ENCODE peak calls at places on chromosome 13, in four cellular contexts. One of them, this sample, is unnamed.

GRCh38 chr13:75139291-75139690 is 342.7 kb downstream of the TBC1D4 start:
- DNase-seq in retinal pigment epithelial cell: no peak
- DNase-seq in right lobe of liver: no peak
- DNase-seq in kidney: no peak
- DNase-seq in this sample: no peak

GRCh38 chr13:109010912-109011311 is 381.5 kb downstream of the MYO16 start:
- DNase-seq in right lobe of liver: no peak
- DNase-seq in kidney: no peak
- DNase-seq in retinal pigment epithelial cell: no peak
- DNase-seq in this sample: no peak

GRCh38 chr13:60627071-60627686 is 230.2 kb downstream of the TDRD3 start:
- DNase-seq in kidney: no peak
- DNase-seq in right lobe of liver: no peak
- DNase-seq in retinal pigment epithelial cell: peak
- DNase-seq in this sample: no peak

GRCh38 chr13:114248011-114248410 is 13.3 kb downstream of the CDC16 start:
- DNase-seq in right lobe of liver: no peak
- DNase-seq in retinal pigment epithelial cell: no peak
- DNase-seq in kidney: no peak
- DNase-seq in this sample: no peak

GRCh38 chr13:112441226-112441625 is 65.1 kb downstream of the SPACA7 start:
- DNase-seq in kidney: peak
- DNase-seq in right lobe of liver: no peak
- DNase-seq in retinal pigment epithelial cell: no peak
- DNase-seq in this sample: peak

GRCh38 chr13:33832872-33833271 is 14.9 kb downstream of the RFC3 start:
- DNase-seq in kidney: no peak
- DNase-seq in right lobe of liver: no peak
- DNase-seq in retinal pigment epithelial cell: no peak
- DNase-seq in this sample: no peak

GRCh38 chr13:74134777-74135305 is 637 bp upstream of the KLF12 start:
- DNase-seq in right lobe of liver: peak
- DNase-seq in retinal pigment epithelial cell: no peak
- DNase-seq in kidney: peak
- DNase-seq in this sample: no peak

GRCh38 chr13:92843549-92843948 is 383.1 kb upstream of the GPC6 start:
- DNase-seq in right lobe of liver: no peak
- DNase-seq in retinal pigment epithelial cell: no peak
- DNase-seq in kidney: no peak
- DNase-seq in this sample: no peak

GRCh38 chr13:98466634-98467236 is 110.2 kb downstream of the STK24 start:
- DNase-seq in retinal pigment epithelial cell: no peak
- DNase-seq in kidney: peak
- DNase-seq in right lobe of liver: no peak
- DNase-seq in this sample: no peak

GRCh38 chr13:48446454-48446853 is 33.5 kb upstream of the LPAR6 start:
- DNase-seq in retinal pigment epithelial cell: no peak
- DNase-seq in right lobe of liver: no peak
- DNase-seq in kidney: no peak
- DNase-seq in this sample: no peak

GRCh38 chr13:24053505-24054251 is 106.8 kb upstream of the SPATA13 start:
- DNase-seq in retinal pigment epithelial cell: no peak
- DNase-seq in kidney: no peak
- DNase-seq in right lobe of liver: peak
- DNase-seq in this sample: no peak

GRCh38 chr13:46369506-46370268 is 17.4 kb downstream of the RUBCNL start:
- DNase-seq in right lobe of liver: no peak
- DNase-seq in retinal pigment epithelial cell: no peak
- DNase-seq in kidney: no peak
- DNase-seq in this sample: no peak

GRCh38 chr13:73996569-73996968 is 137.6 kb downstream of the KLF12 start:
- DNase-seq in kidney: no peak
- DNase-seq in right lobe of liver: no peak
- DNase-seq in retinal pigment epithelial cell: no peak
- DNase-seq in this sample: no peak

GRCh38 chr13:110811751-110812110 is 98.2 kb downstream of the ING1 start:
- DNase-seq in retinal pigment epithelial cell: no peak
- DNase-seq in kidney: no peak
- DNase-seq in right lobe of liver: no peak
- DNase-seq in this sample: no peak

GRCh38 chr13:110812111-110812868 is 98.8 kb downstream of the ING1 start:
- DNase-seq in right lobe of liver: no peak
- DNase-seq in retinal pigment epithelial cell: no peak
- DNase-seq in kidney: peak
- DNase-seq in this sample: no peak

GRCh38 chr13:110815471-110816204 is 99.2 kb downstream of the ANKRD10 start:
- DNase-seq in retinal pigment epithelial cell: no peak
- DNase-seq in kidney: no peak
- DNase-seq in right lobe of liver: no peak
- DNase-seq in this sample: no peak

GRCh38 chr13:110812869-110813645 is 99.6 kb downstream of the ING1 start:
- DNase-seq in kidney: no peak
- DNase-seq in retinal pigment epithelial cell: no peak
- DNase-seq in right lobe of liver: no peak
- DNase-seq in this sample: no peak

DNA sequence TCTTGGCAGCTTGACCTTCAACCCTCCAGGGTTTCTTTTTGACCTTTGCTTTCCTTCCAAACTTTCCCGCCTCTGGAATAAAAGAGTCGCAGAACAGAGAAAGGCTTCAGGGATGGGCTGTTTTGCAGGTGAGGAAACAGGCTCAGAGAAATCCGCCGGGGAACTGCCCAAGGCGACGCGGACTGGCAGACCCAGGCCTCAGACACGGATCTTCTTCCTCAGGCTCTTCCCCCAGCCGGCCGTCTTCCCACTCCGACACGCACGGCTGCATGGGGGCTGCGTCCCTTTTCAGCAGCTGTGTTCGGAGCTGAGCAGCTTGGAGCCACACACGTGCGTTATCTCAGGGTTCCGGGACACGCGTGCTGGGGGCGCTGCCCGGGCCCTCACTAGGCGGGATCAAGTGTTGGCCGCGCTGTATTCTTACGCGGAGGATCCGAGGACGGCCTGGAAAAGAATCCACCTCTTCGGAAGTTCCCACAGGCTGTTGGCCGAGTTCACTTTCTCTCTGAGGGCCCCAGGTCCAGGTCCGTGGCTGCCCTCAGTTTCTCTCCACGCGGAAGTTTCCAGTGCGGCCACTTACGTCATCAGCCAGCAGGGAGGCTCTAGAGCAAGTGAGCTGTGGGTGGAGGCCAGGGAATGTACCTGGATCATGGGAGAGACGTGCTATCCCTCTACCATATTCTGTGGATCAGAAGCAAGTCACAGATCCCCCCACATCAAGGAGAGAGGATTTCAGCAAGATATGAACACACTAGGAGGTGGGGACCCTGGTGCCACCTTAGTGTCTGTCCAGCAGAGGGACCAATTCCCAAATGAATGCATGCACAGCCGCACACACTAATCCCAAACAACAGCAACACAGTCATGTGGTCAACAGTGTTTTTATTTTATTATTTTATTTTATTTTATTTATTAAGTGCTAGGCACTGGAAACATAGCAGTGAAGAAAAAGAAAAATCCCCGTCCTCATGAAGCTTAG is 100.4 kb downstream of the ING1 start:
- DNase-seq in retinal pigment epithelial cell: no peak
- DNase-seq in kidney: no peak
- DNase-seq in right lobe of liver: no peak
- DNase-seq in this sample: no peak
- TF ChIP-seq CTCF in retinal pigment epithelial cell: peak
- TF ChIP-seq CTCF in kidney: no peak
- TF ChIP-seq CTCF in right lobe of liver: no peak
- TF ChIP-seq CTCF in this sample: no peak

DNA sequence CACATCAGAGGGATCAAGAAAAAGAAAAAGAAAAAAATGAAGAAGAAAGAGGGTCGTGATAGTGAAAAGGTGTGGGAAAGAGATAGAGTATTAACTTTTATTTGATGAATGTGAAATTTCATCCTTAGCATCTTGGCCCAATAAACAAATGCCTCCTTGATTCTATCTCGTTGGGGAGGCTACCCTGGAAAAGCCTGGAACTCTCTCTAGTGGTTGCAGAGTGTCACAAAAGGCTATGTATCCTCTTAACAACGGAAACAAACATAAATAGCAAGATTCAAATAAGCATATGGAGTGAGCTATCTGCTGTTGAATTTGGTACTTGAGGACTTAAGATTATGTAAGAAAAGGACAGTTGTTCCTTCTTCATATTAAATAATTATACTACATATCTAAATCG is 557.4 kb downstream of the DCT start:
- DNase-seq in right lobe of liver: no peak
- DNase-seq in kidney: no peak
- DNase-seq in retinal pigment epithelial cell: no peak
- DNase-seq in this sample: no peak
- TF ChIP-seq CTCF in right lobe of liver: no peak
- TF ChIP-seq CTCF in kidney: no peak
- TF ChIP-seq CTCF in retinal pigment epithelial cell: no peak
- TF ChIP-seq CTCF in this sample: no peak

GRCh38 chr13:19817510-19818158 is 34.9 kb upstream of the PSPC1 start:
- DNase-seq in kidney: no peak
- DNase-seq in retinal pigment epithelial cell: no peak
- DNase-seq in right lobe of liver: peak
- DNase-seq in this sample: no peak

GRCh38 chr13:19822673-19823072 is 39.9 kb upstream of the PSPC1 start:
- DNase-seq in right lobe of liver: no peak
- DNase-seq in kidney: no peak
- DNase-seq in retinal pigment epithelial cell: no peak
- DNase-seq in this sample: no peak

GRCh38 chr13:19817106-19817505 is 34.4 kb upstream of the PSPC1 start:
- DNase-seq in kidney: no peak
- DNase-seq in retinal pigment epithelial cell: no peak
- DNase-seq in right lobe of liver: peak
- DNase-seq in this sample: no peak

DNA sequence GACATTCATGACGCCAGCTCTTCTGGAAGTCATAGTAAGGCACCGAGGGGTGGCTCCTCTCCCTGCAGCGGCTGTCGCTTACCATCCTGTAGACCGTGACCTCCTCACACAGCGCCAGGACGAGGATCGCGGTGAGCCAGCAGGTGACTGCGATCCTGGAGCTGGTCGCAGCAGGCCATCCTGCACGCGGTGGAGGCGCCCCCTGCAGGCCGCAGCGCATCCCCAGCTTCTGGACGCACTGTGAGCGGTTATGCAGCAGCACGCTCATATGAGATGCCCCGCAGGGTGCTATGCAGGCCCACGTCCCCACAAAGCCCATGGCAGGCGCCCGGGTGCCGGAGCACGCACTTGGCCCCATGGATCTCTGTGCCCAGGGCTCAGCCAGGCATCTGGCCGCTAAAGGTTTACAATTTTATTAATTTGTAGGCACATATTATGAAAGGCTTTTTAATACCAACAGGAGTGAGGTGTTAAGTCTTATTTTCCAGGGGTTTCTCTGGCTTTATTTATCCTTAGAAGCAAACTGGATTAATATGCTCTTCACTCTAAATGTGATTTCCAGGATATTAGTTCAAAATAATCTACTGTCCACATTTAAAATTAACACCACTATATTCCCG is 35.6 kb upstream of the PSPC1 start:
- DNase-seq in retinal pigment epithelial cell: no peak
- DNase-seq in kidney: peak
- DNase-seq in right lobe of liver: peak
- DNase-seq in this sample: peak
- TF ChIP-seq CTCF in retinal pigment epithelial cell: peak
- TF ChIP-seq CTCF in kidney: peak
- TF ChIP-seq CTCF in right lobe of liver: peak
- TF ChIP-seq CTCF in this sample: peak

GRCh38 chr13:61874970-61875579 is 459.4 kb upstream of the PCDH20 start:
- DNase-seq in kidney: no peak
- DNase-seq in retinal pigment epithelial cell: no peak
- DNase-seq in right lobe of liver: no peak
- DNase-seq in this sample: no peak

GRCh38 chr13:61873717-61874116 is 458.1 kb upstream of the PCDH20 start:
- DNase-seq in kidney: no peak
- DNase-seq in right lobe of liver: no peak
- DNase-seq in retinal pigment epithelial cell: no peak
- DNase-seq in this sample: no peak
- TF ChIP-seq CTCF in kidney: no peak
- TF ChIP-seq CTCF in right lobe of liver: no peak
- TF ChIP-seq CTCF in retinal pigment epithelial cell: no peak
- TF ChIP-seq CTCF in this sample: no peak

DNA sequence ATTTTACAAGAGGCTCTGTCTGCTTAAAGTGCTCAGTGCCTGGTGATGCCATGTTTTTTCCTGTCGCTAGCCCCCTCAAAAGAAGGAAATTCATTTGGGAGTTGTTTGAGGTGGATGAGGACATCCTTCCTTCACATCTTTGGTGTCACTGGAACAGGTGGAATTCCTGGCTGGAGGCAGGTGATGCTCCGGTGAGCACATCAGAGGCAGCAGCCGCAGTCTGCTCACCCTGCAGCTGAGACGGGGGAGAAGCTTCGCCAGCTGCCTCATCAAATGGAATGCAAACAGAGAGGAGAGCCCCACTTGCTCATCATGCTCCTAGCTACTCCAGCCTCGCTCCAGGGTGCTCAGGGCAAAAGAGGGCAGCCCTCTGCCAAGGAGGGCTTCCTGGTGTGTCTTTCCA is 74.1 kb upstream of the UBL3 start:
- DNase-seq in right lobe of liver: no peak
- DNase-seq in kidney: no peak
- DNase-seq in retinal pigment epithelial cell: no peak
- DNase-seq in this sample: no peak
- TF ChIP-seq CTCF in right lobe of liver: no peak
- TF ChIP-seq CTCF in kidney: no peak
- TF ChIP-seq CTCF in retinal pigment epithelial cell: no peak
- TF ChIP-seq CTCF in this sample: no peak

GRCh38 chr13:101115762-101116161 is 300.5 kb downstream of the NALCN start:
- DNase-seq in right lobe of liver: no peak
- DNase-seq in retinal pigment epithelial cell: no peak
- DNase-seq in kidney: no peak
- DNase-seq in this sample: no peak
- TF ChIP-seq CTCF in right lobe of liver: no peak
- TF ChIP-seq CTCF in retinal pigment epithelial cell: peak
- TF ChIP-seq CTCF in kidney: no peak
- TF ChIP-seq CTCF in this sample: no peak

DNA sequence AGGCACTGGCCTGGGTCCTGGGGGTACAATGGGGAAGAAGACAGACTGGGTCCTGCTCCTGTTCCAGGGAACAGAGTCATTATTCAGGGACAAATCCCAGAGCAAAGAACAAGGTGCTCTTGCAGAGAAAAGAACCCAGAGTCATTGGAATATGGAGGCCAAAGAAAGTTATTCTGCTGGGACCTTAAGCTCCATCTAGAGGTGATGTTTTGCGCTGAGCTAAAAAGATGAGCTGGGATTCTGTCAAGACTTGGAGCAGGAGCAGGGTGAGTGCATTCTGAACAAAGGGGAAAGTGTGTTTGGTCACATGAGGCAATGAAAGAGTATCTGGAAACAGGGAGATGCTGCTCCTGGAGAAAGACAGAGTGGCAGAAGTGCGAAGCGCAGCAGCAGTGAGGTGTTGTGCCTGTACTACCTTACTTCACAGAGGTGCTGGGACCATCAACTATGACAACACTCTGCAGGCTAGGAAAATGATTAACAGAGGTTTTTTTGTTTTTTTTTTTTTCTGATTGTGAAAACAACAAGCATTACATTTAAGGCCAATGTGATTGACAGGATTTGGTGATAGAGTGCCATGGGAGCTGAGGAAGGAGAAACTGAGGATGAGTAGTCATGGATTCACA is 95.3 kb upstream of the TNFSF11 start:
- DNase-seq in kidney: no peak
- DNase-seq in retinal pigment epithelial cell: no peak
- DNase-seq in right lobe of liver: no peak
- DNase-seq in this sample: no peak
- TF ChIP-seq CTCF in kidney: peak
- TF ChIP-seq CTCF in retinal pigment epithelial cell: peak
- TF ChIP-seq CTCF in right lobe of liver: peak
- TF ChIP-seq CTCF in this sample: no peak

This sample was measured in spleen.